ENCODE peak calls at places on chromosomes 11 and 22, in six cellular contexts. Y is fibroblast of mammary gland, J is kidney epithelial cell, W is cardiac muscle cell, L is fibroblast of the aortic adventitia, N is AG10803. C is an unnamed sample.

GRCh38 chr11:32400196-32400595 is 35.1 kb downstream of the WT1 start:
- DNase-seq in Y (peak; percentile 29), J (no peak), W (peak; percentile 91), L (peak; percentile 43), N (peak; percentile 64), C (no peak)

GRCh38 chr11:111612211-111612610 is 10.0 kb downstream of the SIK2 start:
- DNase-seq in Y (no peak), J (no peak), W (peak; percentile 83), L (peak; percentile 94), N (peak; percentile 78), C (no peak)

GRCh38 chr22:25054943-25055511 is 102.5 kb downstream of the KIAA1671 start:
- DNase-seq in Y (no peak), J (no peak), W (no peak), L (peak; percentile 21), N (no peak), C (peak; percentile 29)

GRCh38 chr11:10490398-10491232 is 35.6 kb downstream of the AMPD3 start:
- DNase-seq in Y (peak; percentile 100), J (peak; percentile 94), W (peak; percentile 90), L (peak; percentile 97), N (peak; percentile 94), C (peak; percentile 89)

GRCh38 chr11:62555464-62556092 is 9.0 kb upstream of the AHNAK start:
- DNase-seq in Y (peak; percentile 67), J (no peak), W (no peak), L (peak; percentile 62), N (no peak), C (no peak)

GRCh38 chr11:78676026-78676557 is 101.4 kb upstream of the NARS2 start:
- DNase-seq in Y (no peak), J (no peak), W (no peak), L (no peak), N (no peak), C (no peak)

GRCh38 chr11:93528757-93529639 is 14.2 kb downstream of the SMCO4 start:
- DNase-seq in Y (no peak), J (no peak), W (no peak), L (no peak), N (no peak), C (no peak)

GRCh38 chr11:23272095-23272494 is 411.8 kb upstream of the CCDC179 start:
- DNase-seq in Y (no peak), J (no peak), W (no peak), L (no peak), N (no peak), C (no peak)

GRCh38 chr11:68040121-68040956 is 1.5 kb downstream of the TCIRG1 start:
- DNase-seq in Y (peak; percentile 73), J (no peak), W (peak; percentile 81), L (peak; percentile 69), N (peak; percentile 71), C (no peak)

GRCh38 chr11:124748481-124749338 is 3.3 kb downstream of the VSIG2 start:
- DNase-seq in Y (peak; percentile 38), J (no peak), W (no peak), L (no peak), N (no peak), C (no peak)

GRCh38 chr11:78441956-78442355 is 24.3 kb upstream of the GAB2 start:
- DNase-seq in Y (no peak), J (no peak), W (no peak), L (no peak), N (no peak), C (no peak)

GRCh38 chr11:110763249-110764011 is 51.2 kb upstream of the ARHGAP20 start:
- DNase-seq in Y (peak; percentile 89), J (no peak), W (peak; percentile 63), L (peak; percentile 74), N (peak; percentile 57), C (peak; percentile 13)

GRCh38 chr11:125903753-125904659 is at the start of gene DDX25:
- DNase-seq in Y (no peak), J (no peak), W (no peak), L (no peak), N (no peak), C (no peak)

GRCh38 chr11:23769214-23769613 is 727.6 kb upstream of the LUZP2 start:
- DNase-seq in Y (peak; percentile 6), J (no peak), W (no peak), L (no peak), N (no peak), C (no peak)

GRCh38 chr11:46003647-46004046 is 81.2 kb downstream of the LARGE2 start:
- DNase-seq in Y (peak; percentile 44), J (no peak), W (peak; percentile 74), L (peak; percentile 66), N (peak; percentile 73), C (no peak)

GRCh38 chr11:30527566-30527965 is 58.6 kb downstream of the MPPED2 start:
- DNase-seq in Y (no peak), J (no peak), W (no peak), L (no peak), N (no peak), C (no peak)

GRCh38 chr11:67082071-67082791 is 25.6 kb downstream of the RHOD start:
- DNase-seq in Y (peak; percentile 12), J (no peak), W (peak; percentile 27), L (no peak), N (no peak), C (no peak)

GRCh38 chr11:58494096-58494495 is 13.8 kb downstream of the OR5B21 start:
- DNase-seq in Y (peak; percentile 2), J (no peak), W (no peak), L (peak; percentile 63), N (peak; percentile 62), C (no peak)

GRCh38 chr11:115577701-115578100 is 73.5 kb upstream of the CADM1 start:
- DNase-seq in Y (no peak), J (no peak), W (no peak), L (no peak), N (no peak), C (no peak)

GRCh38 chr11:117931971-117932370 is 2.8 kb upstream of the TMPRSS13 start:
- DNase-seq in Y (no peak), J (no peak), W (no peak), L (no peak), N (no peak), C (no peak)

GRCh38 chr11:19526119-19526518 is 186.5 kb upstream of the NAV2 start:
- DNase-seq in Y (no peak), J (no peak), W (peak; percentile 13), L (peak; percentile 35), N (no peak), C (no peak)

GRCh38 chr11:44949160-44950035 is 1.3 kb downstream of the TP53I11 start:
- DNase-seq in Y (peak; percentile 31), J (no peak), W (peak; percentile 64), L (peak; percentile 35), N (peak; percentile 30), C (no peak)

GRCh38 chr11:112219476-112220232 is 6.6 kb upstream of the PTS start:
- DNase-seq in Y (peak; percentile 82), J (no peak), W (peak; percentile 87), L (peak; percentile 91), N (peak; percentile 77), C (no peak)

GRCh38 chr22:27663812-27664211 is 137.7 kb downstream of the MN1 start:
- DNase-seq in Y (no peak), J (no peak), W (no peak), L (peak; percentile 34), N (no peak), C (no peak)

GRCh38 chr22:33874206-33874605 is 46.1 kb downstream of the LARGE1 start:
- DNase-seq in Y (no peak), J (no peak), W (no peak), L (no peak), N (no peak), C (no peak)

GRCh38 chr11:43942651-43943356 is 367 bp downstream of the C11orf96 start:
- DNase-seq in Y (no peak), J (no peak), W (peak; percentile 52), L (no peak), N (no peak), C (no peak)

GRCh38 chr11:10294289-10294953 is 402 bp upstream of the SBF2 start:
- DNase-seq in Y (peak; percentile 75), J (no peak), W (peak; percentile 83), L (peak; percentile 64), N (peak; percentile 83), C (no peak)

GRCh38 chr11:117911694-117912093 is 17.5 kb downstream of the TMPRSS13 start:
- DNase-seq in Y (no peak), J (no peak), W (no peak), L (no peak), N (no peak), C (no peak)

GRCh38 chr22:46287873-46288751 is 8.6 kb upstream of the GTSE1 start:
- DNase-seq in Y (no peak), J (no peak), W (no peak), L (no peak), N (no peak), C (no peak)

GRCh38 chr22:18077639-18078328 is at the start of gene PEX26:
- DNase-seq in Y (peak; percentile 93), J (no peak), W (peak; percentile 97), L (peak; percentile 95), N (peak; percentile 95), C (no peak)

GRCh38 chr22:18077087-18077638 is 627 bp upstream of the PEX26 start:
- DNase-seq in Y (no peak), J (no peak), W (no peak), L (no peak), N (no peak), C (no peak)

GRCh38 chr22:18081416-18081815 is 3.6 kb downstream of the PEX26 start:
- DNase-seq in Y (no peak), J (no peak), W (no peak), L (no peak), N (no peak), C (no peak)

GRCh38 chr22:18078329-18079041 is 695 bp downstream of the PEX26 start:
- DNase-seq in Y (peak; percentile 30), J (no peak), W (peak; percentile 22), L (peak; percentile 21), N (peak; percentile 40), C (no peak)

GRCh38 chr22:18079706-18080230 is 2.0 kb downstream of the PEX26 start:
- DNase-seq in Y (no peak), J (no peak), W (no peak), L (no peak), N (no peak), C (no peak)
- H3K4me3 ChIP-seq in Y (no peak overlapping the region), J (no peak overlapping the region), W (no peak overlapping the region), L (no peak overlapping the region), N (no peak overlapping the region), C (no peak overlapping the region)

GRCh38 chr11:127567237-127567932 is 566.8 kb upstream of the KIRREL3 start:
- DNase-seq in Y (no peak), J (no peak), W (no peak), L (no peak), N (no peak), C (no peak)
- TF ChIP-seq CTCF in Y (no peak), J (no peak), W (no peak), L (no peak), N (no peak), C (no peak)

GRCh38 chr22:30821863-30822215 is 127.2 kb downstream of the OSBP2 start:
- DNase-seq in Y (no peak), J (no peak), W (no peak), L (no peak), N (no peak), C (no peak)
- H3K4me3 ChIP-seq in Y (peak overlapping the region; percentile 4), J (no peak overlapping the region), W (peak overlapping the region; percentile 19), L (peak overlapping the region; percentile 56), N (peak overlapping the region; percentile 39), C (no peak overlapping the region)

DNA sequence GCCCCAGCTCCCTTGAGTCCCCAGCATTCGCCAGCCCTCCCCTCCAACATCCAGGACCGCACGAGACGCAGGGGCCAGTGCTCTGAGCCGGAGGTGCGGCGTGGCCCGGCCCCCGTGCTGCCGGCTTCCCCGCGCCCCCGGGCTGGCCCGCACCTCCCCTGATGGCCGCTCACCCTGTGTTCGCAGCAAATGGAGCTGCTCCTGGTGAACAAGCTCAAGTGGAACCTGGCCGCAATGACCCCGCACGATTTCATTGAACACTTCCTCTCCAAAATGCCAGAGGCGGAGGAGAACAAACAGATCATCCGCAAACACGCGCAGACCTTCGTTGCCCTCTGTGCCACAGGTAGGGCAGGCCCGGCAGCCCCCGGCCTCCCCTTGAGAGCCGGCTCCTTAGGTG is 2.7 kb downstream of the CCND1 start:
- DNase-seq in Y (no peak), J (no peak), W (no peak), L (no peak), N (no peak), C (no peak)
- TF ChIP-seq CTCF in Y (no peak), J (no peak), W (peak; percentile 2), L (no peak), N (no peak), C (no peak)